ENCODE peak calls at places on chromosomes 6 and 20, in nine cellular contexts. M is tibial artery, C is left lung, A is endothelial cell of umbilical vein, Y is OCI-LY7, J is progenitor cell of endocrine pancreas, X is H9, K is colonic mucosa, T is GM23338. W is an unnamed sample.

GRCh38 chr20:34055290-34055689 is 56.8 kb downstream of the EIF2S2 start:
- DNase-seq in M (no peak), K (no peak), Y (no peak), J (no peak), T (no peak), A (peak), X (no peak), C (no peak), W (no peak)

GRCh38 chr6:23173231-23173630 is 603.9 kb downstream of the HDGFL1 start:
- DNase-seq in Y (no peak), M (no peak), A (no peak), T (no peak), X (no peak), C (no peak), K (no peak), J (no peak), W (no peak)

GRCh38 chr6:129209355-129209754 is 326.4 kb downstream of the LAMA2 start:
- DNase-seq in Y (no peak), X (no peak), K (no peak), M (no peak), J (no peak), A (no peak), T (no peak), C (no peak), W (no peak)

GRCh38 chr6:160348552-160349441 is 619 bp downstream of the SLC22A3 start:
- DNase-seq in A (no peak), J (peak), T (peak), C (peak), K (peak), Y (no peak), X (peak), M (no peak), W (no peak)

GRCh38 chr6:20877008-20877937 is 343.0 kb downstream of the CDKAL1 start:
- DNase-seq in X (no peak), M (peak), Y (no peak), J (no peak), K (peak), T (no peak), C (no peak), A (peak), W (peak)

GRCh38 chr6:119323926-119324325 is 25.6 kb downstream of the MAN1A1 start:
- DNase-seq in M (no peak), J (no peak), A (no peak), T (no peak), X (no peak), K (no peak), Y (no peak), C (no peak), W (no peak)

GRCh38 chr20:49595811-49596545 is 28.0 kb upstream of the PTGIS start:
- DNase-seq in C (no peak), K (no peak), X (no peak), Y (no peak), M (peak), J (no peak), T (no peak), A (peak), W (no peak)

GRCh38 chr6:50143011-50143719 is 93.4 kb upstream of the DEFB112 start:
- DNase-seq in X (no peak), Y (no peak), M (no peak), A (no peak), C (no peak), J (no peak), T (no peak), K (no peak), W (no peak)

GRCh38 chr6:67045076-67045475 is 1338.0 kb upstream of the EYS start:
- DNase-seq in J (no peak), A (no peak), K (no peak), C (no peak), Y (no peak), X (no peak), T (no peak), M (no peak), W (no peak)

GRCh38 chr6:166420351-166420750 is 37.6 kb upstream of the MPC1 start:
- DNase-seq in Y (no peak), M (no peak), J (no peak), T (no peak), K (no peak), C (no peak), A (peak), X (no peak), W (no peak)
- TF ChIP-seq CTCF in Y (no peak), M (no peak), J (no peak), T (peak), K (no peak), C (no peak), A (peak), X (no peak), W (peak)

GRCh38 chr6:25178336-25178735 is 100.8 kb upstream of the CARMIL1 start:
- DNase-seq in J (no peak), M (no peak), C (no peak), X (no peak), K (no peak), T (no peak), A (no peak), Y (no peak), W (no peak)
- TF ChIP-seq CTCF in J (no peak), M (no peak), C (no peak), X (no peak), K (no peak), T (no peak), A (no peak), Y (no peak), W (no peak)

DNA sequence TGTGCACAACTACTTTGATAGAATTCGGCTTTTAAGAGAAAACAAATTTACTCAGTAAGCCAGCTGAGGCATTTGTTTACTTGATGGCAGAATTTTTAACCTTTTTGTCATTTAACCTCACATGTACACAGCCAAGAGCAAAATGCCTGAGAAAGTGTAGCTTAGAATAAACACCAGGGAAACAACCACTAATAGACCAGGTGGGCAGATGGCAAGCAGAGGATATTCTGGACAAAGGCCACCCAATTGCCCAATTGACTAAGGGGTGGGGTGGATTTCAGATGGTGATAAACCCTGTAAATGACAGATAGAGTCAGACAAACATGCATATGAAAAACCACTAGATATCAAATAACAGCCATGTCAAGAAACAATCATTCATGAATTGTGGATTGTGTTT is 190.7 kb upstream of the FBXL4 start:
- DNase-seq in T (no peak), X (no peak), Y (no peak), M (no peak), K (no peak), C (no peak), J (no peak), A (no peak), W (no peak)
- TF ChIP-seq CTCF in T (no peak), X (no peak), Y (no peak), M (no peak), K (no peak), C (no peak), J (no peak), A (no peak), W (no peak)

GRCh38 chr20:60049601-60050000 is 91.4 kb downstream of the CDH26 start:
- DNase-seq in A (no peak), Y (no peak), C (no peak), M (no peak), J (no peak), T (no peak), K (no peak), X (no peak), W (no peak)

GRCh38 chr20:60048634-60049578 is 90.7 kb downstream of the CDH26 start:
- DNase-seq in J (no peak), X (peak), Y (peak), K (no peak), M (no peak), T (no peak), C (no peak), A (no peak), W (no peak)

GRCh38 chr20:60053125-60053812 is 95.0 kb downstream of the CDH26 start:
- DNase-seq in A (no peak), X (no peak), T (no peak), C (no peak), Y (no peak), M (no peak), J (no peak), K (no peak), W (peak)

GRCh38 chr20:60052322-60052721 is 94.1 kb downstream of the CDH26 start:
- DNase-seq in C (no peak), J (no peak), X (no peak), K (no peak), A (no peak), T (no peak), M (no peak), Y (no peak), W (no peak)

DNA sequence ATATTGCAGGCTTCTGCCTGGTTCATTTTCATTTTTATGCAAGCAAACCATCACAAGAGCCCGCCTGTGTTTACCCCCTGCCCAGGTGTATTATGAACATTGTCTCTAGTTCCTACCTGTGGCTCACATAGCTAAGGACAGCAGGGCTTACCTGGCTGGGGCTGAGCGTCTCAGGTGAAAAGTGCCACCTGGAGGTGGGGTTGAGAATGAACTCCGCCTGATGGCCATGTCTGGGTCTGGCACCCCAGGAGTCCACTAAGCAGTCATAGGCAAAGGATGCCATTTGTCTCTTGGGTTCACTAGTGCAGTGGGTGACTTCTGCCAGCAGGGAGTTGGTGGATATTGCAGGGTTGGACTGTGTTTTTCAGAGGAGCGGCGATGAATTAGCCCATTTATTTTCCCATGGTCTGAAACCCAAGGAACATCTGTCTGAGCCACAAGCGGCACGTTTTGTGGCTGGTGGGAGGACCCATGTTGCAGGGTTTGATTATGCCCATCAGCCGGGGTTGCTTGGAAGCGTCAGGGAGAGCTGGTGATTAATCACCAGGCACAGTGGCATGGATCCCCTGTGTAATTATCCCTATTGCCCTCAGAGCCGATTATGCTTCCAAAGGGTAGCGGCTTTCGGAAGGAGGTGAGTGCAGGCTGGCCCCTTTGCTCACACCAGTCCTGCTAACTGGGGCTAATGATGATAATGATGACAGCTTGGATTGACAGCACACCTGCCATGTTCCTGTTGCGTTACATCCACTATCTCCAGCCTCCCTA is 92.2 kb downstream of the CDH26 start:
- DNase-seq in K (no peak), A (no peak), M (no peak), T (peak), X (peak), C (no peak), Y (no peak), J (no peak), W (no peak)
- TF ChIP-seq CTCF in K (peak), A (no peak), M (no peak), T (peak), X (peak), C (peak), Y (peak), J (peak), W (peak)

GRCh38 chr20:37941992-37942391 is 39.1 kb downstream of the VSTM2L start:
- DNase-seq in X (peak), J (no peak), C (no peak), M (no peak), Y (no peak), T (no peak), K (peak), A (no peak), W (no peak)

GRCh38 chr20:37943033-37943432 is 40.1 kb downstream of the VSTM2L start:
- DNase-seq in Y (no peak), K (peak), T (no peak), X (peak), A (no peak), J (no peak), C (no peak), M (no peak), W (no peak)

GRCh38 chr20:37940161-37940560 is 37.2 kb downstream of the VSTM2L start:
- DNase-seq in Y (no peak), K (no peak), C (no peak), J (no peak), X (peak), A (no peak), M (no peak), T (no peak), W (no peak)

GRCh38 chr20:37939701-37940151 is 36.8 kb downstream of the VSTM2L start:
- DNase-seq in Y (no peak), K (no peak), X (no peak), C (no peak), M (no peak), A (no peak), T (no peak), J (no peak), W (no peak)

GRCh38 chr20:37941332-37941731 is 38.4 kb downstream of the VSTM2L start:
- DNase-seq in X (peak), A (peak), Y (no peak), T (peak), M (no peak), K (no peak), J (no peak), C (no peak), W (no peak)
- TF ChIP-seq CTCF in X (peak), A (peak), Y (peak), T (peak), M (no peak), K (no peak), J (peak), C (no peak), W (peak)

DNA sequence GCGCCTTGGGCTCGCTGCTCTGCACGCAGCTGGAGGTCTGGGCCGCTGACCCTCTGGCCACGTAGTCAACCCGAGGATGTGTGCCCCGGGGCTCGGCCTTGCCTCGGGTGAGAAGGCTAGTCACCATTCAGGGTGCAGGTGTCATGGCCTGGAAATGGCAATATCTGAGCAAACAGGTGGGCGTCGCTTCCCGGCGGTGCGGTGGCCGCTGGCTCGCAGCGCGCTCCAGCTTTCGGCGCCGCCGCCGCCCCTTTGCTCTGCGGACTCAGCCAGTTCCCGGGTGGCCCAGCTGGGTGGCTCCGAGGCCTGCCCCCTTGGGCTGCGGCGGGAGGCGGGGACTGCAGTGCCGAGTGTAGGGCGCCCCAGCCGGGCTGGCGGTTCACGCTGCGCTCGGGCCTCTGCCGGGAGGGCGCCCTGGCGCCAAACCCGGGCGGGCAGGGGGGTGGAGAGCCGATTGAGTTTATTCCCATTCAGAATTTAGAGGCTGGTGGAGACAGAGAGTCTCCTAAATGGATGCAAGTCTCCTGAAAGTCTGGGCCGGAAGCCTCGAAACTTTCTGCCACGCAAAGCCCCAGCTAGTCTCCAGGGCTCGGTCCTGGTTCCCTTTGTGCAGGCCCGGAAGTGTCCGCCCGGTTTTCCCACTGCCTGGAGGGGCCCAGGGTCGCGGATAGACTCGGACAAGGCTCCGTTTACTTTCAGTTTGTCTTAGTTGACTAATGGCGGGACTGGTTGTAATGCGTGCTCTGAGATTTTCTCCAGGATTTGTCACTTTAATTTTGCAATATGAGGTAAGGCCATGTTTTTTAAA is 11.3 kb upstream of the TFAP2A start:
- DNase-seq in J (no peak), Y (peak), M (no peak), X (peak), C (peak), K (no peak), A (no peak), T (peak), W (no peak)
- TF ChIP-seq CTCF in J (no peak), Y (no peak), M (no peak), X (no peak), C (no peak), K (no peak), A (no peak), T (no peak), W (no peak)

DNA sequence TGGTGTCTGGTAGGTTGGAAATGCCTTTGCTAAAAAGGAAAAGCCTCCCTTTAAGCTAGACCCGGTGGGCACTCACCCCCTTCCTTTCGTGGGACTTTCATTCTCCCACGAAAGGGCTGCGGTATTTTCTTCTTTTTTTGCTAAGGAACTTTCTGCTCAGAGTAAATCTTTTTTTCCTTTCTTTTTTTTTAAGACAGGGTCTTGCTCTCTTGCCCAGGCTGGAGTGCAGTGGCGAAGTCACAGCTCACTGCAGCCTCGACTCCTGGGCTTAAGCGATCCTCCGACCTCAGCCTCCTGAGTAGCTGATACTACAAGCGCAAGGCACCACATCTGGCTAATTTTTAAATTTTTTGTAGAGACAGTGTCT is 4.0 kb downstream of the TP53TG5 start:
- DNase-seq in T (no peak), X (no peak), C (no peak), K (no peak), Y (no peak), J (no peak), A (no peak), M (no peak), W (no peak)
- TF ChIP-seq CTCF in T (no peak), X (no peak), C (no peak), K (no peak), Y (peak), J (no peak), A (no peak), M (no peak), W (no peak)

GRCh38 chr20:36830791-36831691 is 44.9 kb upstream of the TLDC2 start:
- DNase-seq in M (peak), K (no peak), X (no peak), A (peak), T (peak), Y (no peak), C (no peak), J (no peak), W (no peak)
- TF ChIP-seq CTCF in M (peak), K (no peak), X (peak), A (peak), T (peak), Y (peak), C (no peak), J (no peak), W (peak)

DNA sequence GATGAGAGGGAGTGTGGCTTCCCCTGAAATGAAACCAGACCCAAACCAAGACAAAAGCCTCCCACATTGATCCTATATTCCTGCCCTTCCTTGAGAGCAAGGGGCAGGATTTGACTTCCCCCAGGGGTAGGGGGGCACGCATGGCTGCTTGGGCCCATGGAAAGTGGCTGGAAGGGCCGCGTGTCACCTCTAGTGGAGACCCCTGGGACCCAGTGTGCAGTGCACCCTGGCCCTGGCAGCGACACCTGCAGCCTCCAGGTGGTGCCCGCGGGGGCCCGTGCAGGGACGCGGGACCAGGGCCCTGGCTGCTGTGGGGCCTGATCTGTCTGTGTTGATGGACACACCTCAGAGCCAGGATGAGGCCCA is 18.0 kb upstream of the SLCO4A1 start:
- DNase-seq in M (no peak), A (no peak), C (peak), X (no peak), T (peak), Y (peak), K (no peak), J (no peak), W (no peak)
- TF ChIP-seq CTCF in M (no peak), A (no peak), C (no peak), X (peak), T (peak), Y (peak), K (peak), J (no peak), W (peak)